ENCODE peak calls at places on chromosomes 5 and 9, in ten cellular contexts. One of them, this sample, is unnamed.

GRCh38 chr5:167721926-167722440 is 569.5 kb upstream of the WWC1 start:
- DNase-seq in breast epithelium: no peak
- DNase-seq in thyroid gland: no peak
- DNase-seq in uterus: no peak
- DNase-seq in A549: no peak
- DNase-seq in body of pancreas: no peak
- DNase-seq in spleen: no peak
- DNase-seq in prostate gland: no peak
- DNase-seq in Peyer's patch: no peak
- DNase-seq in HCT116: no peak
- DNase-seq in this sample: no peak

GRCh38 chr9:16068476-16068875 is 515.6 kb downstream of the CCDC171 start:
- DNase-seq in HCT116: no peak
- DNase-seq in Peyer's patch: no peak
- DNase-seq in breast epithelium: no peak
- DNase-seq in body of pancreas: no peak
- DNase-seq in prostate gland: no peak
- DNase-seq in thyroid gland: no peak
- DNase-seq in uterus: no peak
- DNase-seq in spleen: no peak
- DNase-seq in A549: no peak
- DNase-seq in this sample: no peak

GRCh38 chr5:175709276-175709781 is 51.5 kb downstream of the HRH2 start:
- DNase-seq in prostate gland: no peak
- DNase-seq in HCT116: no peak
- DNase-seq in Peyer's patch: peak
- DNase-seq in uterus: no peak
- DNase-seq in A549: no peak
- DNase-seq in body of pancreas: no peak
- DNase-seq in spleen: peak
- DNase-seq in breast epithelium: peak
- DNase-seq in thyroid gland: no peak
- DNase-seq in this sample: no peak

GRCh38 chr5:171422902-171423663 is 3.6 kb downstream of the FGF18 start:
- DNase-seq in thyroid gland: peak
- DNase-seq in Peyer's patch: peak
- DNase-seq in body of pancreas: no peak
- DNase-seq in spleen: peak
- DNase-seq in prostate gland: no peak
- DNase-seq in breast epithelium: no peak
- DNase-seq in uterus: no peak
- DNase-seq in A549: no peak
- DNase-seq in HCT116: no peak
- DNase-seq in this sample: peak

GRCh38 chr5:113147088-113147487 is 170.5 kb downstream of the DCP2 start:
- DNase-seq in spleen: no peak
- DNase-seq in breast epithelium: no peak
- DNase-seq in uterus: no peak
- DNase-seq in body of pancreas: no peak
- DNase-seq in prostate gland: no peak
- DNase-seq in HCT116: no peak
- DNase-seq in A549: no peak
- DNase-seq in thyroid gland: no peak
- DNase-seq in Peyer's patch: no peak
- DNase-seq in this sample: no peak

GRCh38 chr9:36149197-36149596 is 12.7 kb downstream of the GLIPR2 start:
- DNase-seq in thyroid gland: no peak
- DNase-seq in uterus: peak
- DNase-seq in breast epithelium: no peak
- DNase-seq in spleen: no peak
- DNase-seq in Peyer's patch: no peak
- DNase-seq in A549: no peak
- DNase-seq in prostate gland: no peak
- DNase-seq in HCT116: no peak
- DNase-seq in body of pancreas: no peak
- DNase-seq in this sample: no peak

GRCh38 chr5:150058480-150059126 is 27.8 kb downstream of the CSF1R start:
- DNase-seq in HCT116: no peak
- DNase-seq in breast epithelium: no peak
- DNase-seq in prostate gland: no peak
- DNase-seq in spleen: no peak
- DNase-seq in uterus: no peak
- DNase-seq in A549: no peak
- DNase-seq in body of pancreas: peak
- DNase-seq in thyroid gland: no peak
- DNase-seq in Peyer's patch: peak
- DNase-seq in this sample: no peak

GRCh38 chr5:109819878-109820277 is 130.2 kb downstream of the MAN2A1 start:
- DNase-seq in uterus: no peak
- DNase-seq in A549: no peak
- DNase-seq in prostate gland: no peak
- DNase-seq in body of pancreas: no peak
- DNase-seq in HCT116: no peak
- DNase-seq in breast epithelium: no peak
- DNase-seq in Peyer's patch: no peak
- DNase-seq in spleen: no peak
- DNase-seq in thyroid gland: no peak
- DNase-seq in this sample: no peak

GRCh38 chr5:20028506-20028905 is 40.5 kb upstream of the CDH18 start:
- DNase-seq in breast epithelium: no peak
- DNase-seq in uterus: no peak
- DNase-seq in thyroid gland: no peak
- DNase-seq in body of pancreas: no peak
- DNase-seq in Peyer's patch: no peak
- DNase-seq in HCT116: no peak
- DNase-seq in spleen: no peak
- DNase-seq in prostate gland: no peak
- DNase-seq in A549: no peak
- DNase-seq in this sample: no peak

GRCh38 chr9:98795970-98796363 is 388 bp downstream of the ANKS6 start:
- DNase-seq in breast epithelium: no peak
- DNase-seq in Peyer's patch: peak
- DNase-seq in HCT116: no peak
- DNase-seq in uterus: no peak
- DNase-seq in spleen: peak
- DNase-seq in prostate gland: no peak
- DNase-seq in A549: no peak
- DNase-seq in thyroid gland: peak
- DNase-seq in body of pancreas: no peak
- DNase-seq in this sample: no peak

GRCh38 chr9:6628714-6629113 is 16.8 kb downstream of the GLDC start:
- DNase-seq in HCT116: no peak
- DNase-seq in body of pancreas: no peak
- DNase-seq in prostate gland: no peak
- DNase-seq in thyroid gland: no peak
- DNase-seq in uterus: no peak
- DNase-seq in A549: no peak
- DNase-seq in spleen: no peak
- DNase-seq in Peyer's patch: no peak
- DNase-seq in breast epithelium: no peak
- DNase-seq in this sample: no peak

GRCh38 chr9:6630502-6631206 is 14.9 kb downstream of the GLDC start:
- DNase-seq in A549: no peak
- DNase-seq in spleen: peak
- DNase-seq in body of pancreas: no peak
- DNase-seq in thyroid gland: no peak
- DNase-seq in prostate gland: no peak
- DNase-seq in HCT116: no peak
- DNase-seq in uterus: no peak
- DNase-seq in breast epithelium: no peak
- DNase-seq in Peyer's patch: peak
- DNase-seq in this sample: no peak

GRCh38 chr9:6631207-6631512 is 14.4 kb downstream of the GLDC start:
- DNase-seq in spleen: no peak
- DNase-seq in A549: no peak
- DNase-seq in prostate gland: no peak
- DNase-seq in HCT116: no peak
- DNase-seq in body of pancreas: no peak
- DNase-seq in Peyer's patch: no peak
- DNase-seq in uterus: no peak
- DNase-seq in breast epithelium: no peak
- DNase-seq in thyroid gland: no peak
- DNase-seq in this sample: no peak

GRCh38 chr9:6634441-6634840 is 11.1 kb downstream of the GLDC start:
- DNase-seq in spleen: no peak
- DNase-seq in HCT116: no peak
- DNase-seq in body of pancreas: no peak
- DNase-seq in thyroid gland: no peak
- DNase-seq in breast epithelium: no peak
- DNase-seq in Peyer's patch: no peak
- DNase-seq in uterus: no peak
- DNase-seq in prostate gland: no peak
- DNase-seq in A549: no peak
- DNase-seq in this sample: no peak

DNA sequence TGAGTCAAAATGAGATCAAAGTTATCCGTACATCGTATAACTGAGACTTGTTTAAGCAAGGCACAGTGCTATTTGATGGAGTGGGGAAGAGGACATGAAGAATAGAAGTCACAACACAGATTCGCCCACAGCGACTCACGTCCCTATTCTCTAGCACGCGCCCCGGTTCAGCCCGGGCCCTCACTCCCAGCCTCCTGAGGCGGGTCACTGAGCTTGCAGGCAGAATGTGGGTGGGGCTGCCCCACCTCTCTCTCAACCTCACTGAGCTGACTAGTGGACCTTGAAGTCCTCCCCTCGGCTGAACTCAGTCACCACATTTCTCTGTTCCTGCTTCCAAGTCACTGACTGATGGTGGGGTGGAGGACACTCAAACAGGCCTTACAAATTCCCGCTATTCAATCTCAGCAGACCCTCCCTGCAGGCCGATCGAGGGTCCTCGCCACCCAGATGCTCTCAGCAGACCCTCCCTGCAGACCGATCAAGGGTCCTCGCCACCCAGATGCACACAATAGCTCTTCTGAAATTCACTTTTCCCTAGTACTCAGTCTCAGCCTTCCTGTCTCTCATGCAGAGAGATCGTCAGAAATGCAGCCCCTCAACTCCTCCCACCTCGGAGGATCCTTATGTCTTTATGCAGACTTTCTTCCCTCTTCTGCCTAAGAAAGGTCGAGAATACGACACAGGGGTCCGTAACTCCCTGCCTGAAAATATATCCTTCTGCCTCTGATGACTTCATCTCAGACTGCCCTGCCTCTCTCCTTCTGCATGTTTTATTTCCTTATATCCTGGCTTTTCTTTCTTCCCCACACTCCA is 12.8 kb downstream of the GLDC start:
- DNase-seq in thyroid gland: peak
- DNase-seq in prostate gland: no peak
- DNase-seq in breast epithelium: no peak
- DNase-seq in uterus: no peak
- DNase-seq in body of pancreas: no peak
- DNase-seq in Peyer's patch: peak
- DNase-seq in spleen: peak
- DNase-seq in A549: no peak
- DNase-seq in HCT116: no peak
- DNase-seq in this sample: no peak
- TF ChIP-seq POLR2A in thyroid gland: no peak
- TF ChIP-seq POLR2A in prostate gland: no peak
- TF ChIP-seq POLR2A in breast epithelium: no peak
- TF ChIP-seq POLR2A in uterus: no peak
- TF ChIP-seq POLR2A in body of pancreas: no peak
- TF ChIP-seq POLR2A in Peyer's patch: no peak
- TF ChIP-seq POLR2A in spleen: no peak
- TF ChIP-seq POLR2A in A549: no peak
- TF ChIP-seq POLR2A in HCT116: no peak
- TF ChIP-seq POLR2A in this sample: no peak

GRCh38 chr5:80190960-80191359 is 64.9 kb downstream of the SERINC5 start:
- DNase-seq in breast epithelium: no peak
- DNase-seq in uterus: no peak
- DNase-seq in Peyer's patch: no peak
- DNase-seq in prostate gland: no peak
- DNase-seq in thyroid gland: peak
- DNase-seq in spleen: no peak
- DNase-seq in A549: no peak
- DNase-seq in HCT116: no peak
- DNase-seq in body of pancreas: no peak
- DNase-seq in this sample: no peak
- H3K4me3 ChIP-seq in breast epithelium: no peak
- H3K4me3 ChIP-seq in uterus: no peak
- H3K4me3 ChIP-seq in Peyer's patch: no peak
- H3K4me3 ChIP-seq in prostate gland: no peak
- H3K4me3 ChIP-seq in thyroid gland: no peak
- H3K4me3 ChIP-seq in spleen: no peak
- H3K4me3 ChIP-seq in A549: no peak
- H3K4me3 ChIP-seq in HCT116: no peak
- H3K4me3 ChIP-seq in body of pancreas: no peak
- H3K4me3 ChIP-seq in this sample: no peak

GRCh38 chr9:136482793-136483588 is at the start of gene SEC16A:
- DNase-seq in prostate gland: peak
- DNase-seq in breast epithelium: peak
- DNase-seq in thyroid gland: peak
- DNase-seq in uterus: peak
- DNase-seq in Peyer's patch: peak
- DNase-seq in body of pancreas: peak
- DNase-seq in spleen: peak
- DNase-seq in HCT116: peak
- DNase-seq in A549: peak
- DNase-seq in this sample: peak
- TF ChIP-seq POLR2A in prostate gland: peak
- TF ChIP-seq POLR2A in breast epithelium: peak
- TF ChIP-seq POLR2A in thyroid gland: no peak
- TF ChIP-seq POLR2A in uterus: peak
- TF ChIP-seq POLR2A in Peyer's patch: peak
- TF ChIP-seq POLR2A in body of pancreas: peak
- TF ChIP-seq POLR2A in spleen: peak
- TF ChIP-seq POLR2A in HCT116: no peak
- TF ChIP-seq POLR2A in A549: peak
- TF ChIP-seq POLR2A in this sample: peak

GRCh38 chr5:51388488-51389325 is 5.5 kb downstream of the ISL1 start:
- DNase-seq in uterus: no peak
- DNase-seq in spleen: no peak
- DNase-seq in A549: no peak
- DNase-seq in thyroid gland: no peak
- DNase-seq in body of pancreas: no peak
- DNase-seq in breast epithelium: no peak
- DNase-seq in HCT116: no peak
- DNase-seq in prostate gland: no peak
- DNase-seq in Peyer's patch: no peak
- DNase-seq in this sample: no peak

GRCh38 chr5:51387854-51388320 is 4.6 kb downstream of the ISL1 start:
- DNase-seq in Peyer's patch: no peak
- DNase-seq in breast epithelium: no peak
- DNase-seq in uterus: no peak
- DNase-seq in body of pancreas: no peak
- DNase-seq in HCT116: no peak
- DNase-seq in A549: no peak
- DNase-seq in thyroid gland: no peak
- DNase-seq in prostate gland: no peak
- DNase-seq in spleen: no peak
- DNase-seq in this sample: no peak

GRCh38 chr5:51385214-51385613 is 2.0 kb downstream of the ISL1 start:
- DNase-seq in thyroid gland: no peak
- DNase-seq in A549: no peak
- DNase-seq in uterus: no peak
- DNase-seq in spleen: no peak
- DNase-seq in breast epithelium: no peak
- DNase-seq in HCT116: no peak
- DNase-seq in prostate gland: no peak
- DNase-seq in body of pancreas: no peak
- DNase-seq in Peyer's patch: no peak
- DNase-seq in this sample: no peak

GRCh38 chr5:51389326-51389581 is 6.0 kb downstream of the ISL1 start:
- DNase-seq in Peyer's patch: no peak
- DNase-seq in A549: no peak
- DNase-seq in body of pancreas: no peak
- DNase-seq in HCT116: no peak
- DNase-seq in thyroid gland: no peak
- DNase-seq in spleen: no peak
- DNase-seq in prostate gland: no peak
- DNase-seq in breast epithelium: no peak
- DNase-seq in uterus: no peak
- DNase-seq in this sample: no peak

GRCh38 chr5:51386916-51387853 is 3.9 kb downstream of the ISL1 start:
- DNase-seq in body of pancreas: no peak
- DNase-seq in A549: no peak
- DNase-seq in thyroid gland: no peak
- DNase-seq in Peyer's patch: no peak
- DNase-seq in breast epithelium: no peak
- DNase-seq in uterus: no peak
- DNase-seq in spleen: no peak
- DNase-seq in HCT116: no peak
- DNase-seq in prostate gland: no peak
- DNase-seq in this sample: no peak
- H3K4me3 ChIP-seq in body of pancreas: no peak
- H3K4me3 ChIP-seq in A549: no peak
- H3K4me3 ChIP-seq in thyroid gland: no peak
- H3K4me3 ChIP-seq in Peyer's patch: peak
- H3K4me3 ChIP-seq in breast epithelium: peak
- H3K4me3 ChIP-seq in uterus: no peak
- H3K4me3 ChIP-seq in spleen: no peak
- H3K4me3 ChIP-seq in HCT116: no peak
- H3K4me3 ChIP-seq in prostate gland: peak
- H3K4me3 ChIP-seq in this sample: peak